ENCODE peak calls at places on chromosome 11, in five cellular contexts. L is lower leg skin, M is tibial artery, K is MCF 10A, N is omental fat pad. E is an unnamed sample.

GRCh38 chr11:2208691-2209369 is 37.2 kb upstream of the TH start:
- DNase-seq in L (peak), M (peak), K (peak), N (no peak), E (no peak)

GRCh38 chr11:27777013-27777412 is 76.8 kb upstream of the BDNF start:
- DNase-seq in L (no peak), M (no peak), K (no peak), N (no peak), E (no peak)

GRCh38 chr11:2380807-2381350 is 3.8 kb downstream of the CD81 start:
- DNase-seq in L (peak), M (peak), K (no peak), N (no peak), E (peak)

GRCh38 chr11:126339866-126340434 is 15.5 kb upstream of the ST3GAL4 start:
- DNase-seq in L (no peak), M (no peak), K (peak), N (no peak), E (no peak)

GRCh38 chr11:114180301-114181055 is 115.7 kb upstream of the NNMT start:
- DNase-seq in L (no peak), M (no peak), K (peak), N (no peak), E (peak)

GRCh38 chr11:61713464-61713863 is 33.3 kb downstream of the DAGLA start:
- DNase-seq in L (no peak), M (no peak), K (no peak), N (no peak), E (no peak)

GRCh38 chr11:19552100-19552499 is 160.5 kb upstream of the NAV2 start:
- DNase-seq in L (no peak), M (no peak), K (no peak), N (no peak), E (no peak)

GRCh38 chr11:60700689-60701508 is 1.5 kb downstream of the MS4A8 start:
- DNase-seq in L (no peak), M (no peak), K (peak), N (no peak), E (peak)

GRCh38 chr11:102733232-102733875 is 8.6 kb upstream of the MMP8 start:
- DNase-seq in L (no peak), M (peak), K (peak), N (peak), E (peak)

GRCh38 chr11:27471067-27471587 is 1.5 kb downstream of the LGR4 start:
- DNase-seq in L (no peak), M (no peak), K (peak), N (no peak), E (peak)

GRCh38 chr11:72787262-72788104 is 6.4 kb downstream of the STARD10 start:
- DNase-seq in L (no peak), M (no peak), K (no peak), N (no peak), E (peak)

GRCh38 chr11:30370164-30370563 is 47.3 kb downstream of the ARL14EP start:
- DNase-seq in L (no peak), M (no peak), K (no peak), N (no peak), E (no peak)

GRCh38 chr11:64759722-64760719 is at the start of gene PYGM:
- DNase-seq in L (no peak), M (peak), K (no peak), N (no peak), E (peak)

GRCh38 chr11:10204021-10204420 is 90.0 kb downstream of the SBF2 start:
- DNase-seq in L (no peak), M (no peak), K (no peak), N (no peak), E (no peak)

GRCh38 chr11:108902027-108902469 is 237.2 kb downstream of the DDX10 start:
- DNase-seq in L (no peak), M (no peak), K (no peak), N (no peak), E (no peak)

GRCh38 chr11:91366816-91367215 is 857.8 kb upstream of the FAT3 start:
- DNase-seq in L (no peak), M (no peak), K (no peak), N (no peak), E (no peak)

GRCh38 chr11:62602141-62603071 is 741 bp upstream of the MTA2 start:
- DNase-seq in L (peak), M (peak), K (no peak), N (no peak), E (no peak)

GRCh38 chr11:59545179-59546020 is 34.1 kb downstream of the OR4D9 start:
- DNase-seq in L (no peak), M (no peak), K (peak), N (no peak), E (peak)

GRCh38 chr11:117058761-117059233 is 39.4 kb downstream of the SIK3 start:
- DNase-seq in L (no peak), M (no peak), K (peak), N (no peak), E (no peak)

GRCh38 chr11:127451852-127452251 is 451.3 kb upstream of the KIRREL3 start:
- DNase-seq in L (no peak), M (no peak), K (no peak), N (no peak), E (no peak)

GRCh38 chr11:86511086-86511551 is 136.4 kb downstream of the CCDC81 start:
- DNase-seq in L (no peak), M (no peak), K (peak), N (no peak), E (peak)

GRCh38 chr11:38711110-38711509 is 2113.1 kb upstream of the RAG2 start:
- DNase-seq in L (no peak), M (no peak), K (no peak), N (no peak), E (no peak)

GRCh38 chr11:72776117-72776843 is 17.6 kb downstream of the STARD10 start:
- DNase-seq in L (no peak), M (no peak), K (no peak), N (no peak), E (no peak)

DNA sequence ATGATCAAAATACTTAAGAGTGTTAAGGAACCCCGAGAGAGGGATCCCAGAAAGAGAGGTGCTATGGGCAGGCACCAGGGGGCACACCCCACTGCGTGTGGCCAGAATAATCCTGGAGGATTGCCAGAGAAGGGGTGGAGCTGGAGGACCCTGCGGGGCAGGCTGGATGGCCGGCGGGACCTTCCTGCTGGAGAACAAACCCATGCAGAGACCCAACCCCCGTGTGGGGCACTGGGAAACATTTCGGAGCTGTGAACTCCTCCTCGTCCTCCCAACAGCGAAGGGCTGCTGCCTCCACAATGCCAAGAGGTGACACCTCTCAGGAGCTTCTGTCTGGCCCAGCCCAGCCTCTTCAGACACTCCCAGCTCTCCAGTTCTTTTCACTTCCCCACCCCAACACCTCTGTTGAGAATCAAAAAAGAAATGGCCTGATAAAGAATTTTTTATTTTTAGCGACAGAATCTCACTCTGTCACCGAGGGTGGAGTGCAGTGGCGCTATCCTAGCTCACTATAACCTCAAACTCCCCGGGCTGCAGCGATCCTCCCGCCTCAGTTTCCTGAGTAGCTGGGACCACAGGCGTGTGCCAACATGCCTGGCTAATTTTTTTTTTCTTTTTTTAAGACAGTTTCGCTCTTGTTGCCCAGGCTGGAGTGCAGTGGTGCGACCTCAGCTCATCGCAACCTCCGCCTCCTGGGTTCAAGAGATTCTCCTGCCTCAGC is 25.6 kb downstream of the RHOD start:
- DNase-seq in L (no peak), M (no peak), K (no peak), N (no peak), E (peak)
- TF ChIP-seq CTCF in L (no peak), M (no peak), K (no peak), N (no peak), E (peak)

GRCh38 chr11:112354364-112354763 is 93.7 kb upstream of the PLET1 start:
- DNase-seq in L (no peak), M (no peak), K (no peak), N (no peak), E (no peak)

GRCh38 chr11:112361396-112361795 is 100.7 kb upstream of the PLET1 start:
- DNase-seq in L (no peak), M (no peak), K (no peak), N (no peak), E (no peak)

GRCh38 chr11:112352907-112353306 is 92.2 kb upstream of the PLET1 start:
- DNase-seq in L (no peak), M (no peak), K (peak), N (no peak), E (peak)

GRCh38 chr11:112357488-112357887 is 96.8 kb upstream of the PLET1 start:
- DNase-seq in L (no peak), M (no peak), K (no peak), N (no peak), E (no peak)

DNA sequence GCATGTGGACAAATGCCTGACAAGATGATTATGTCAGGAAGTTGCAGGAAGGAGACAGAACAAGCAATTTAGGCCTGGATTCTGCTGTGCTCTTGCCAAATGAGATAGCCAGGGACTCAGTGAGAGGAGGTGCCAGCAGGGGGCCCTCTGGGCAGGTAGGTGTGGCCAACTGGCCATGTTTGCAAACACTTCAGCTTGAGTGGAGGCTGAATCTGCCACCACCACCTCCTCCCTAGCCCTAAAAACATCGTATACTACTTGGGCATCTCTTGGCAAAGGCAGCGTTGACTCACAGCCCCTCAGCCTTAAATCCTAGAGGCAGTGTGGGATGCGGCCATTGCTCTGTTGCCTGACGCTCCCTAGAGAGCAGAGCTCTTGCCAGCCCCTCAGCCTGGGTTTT is 95.1 kb upstream of the PLET1 start:
- DNase-seq in L (no peak), M (no peak), K (peak), N (no peak), E (peak)
- TF ChIP-seq CTCF in L (no peak), M (no peak), K (no peak), N (no peak), E (peak)

GRCh38 chr11:5123802-5124521 is 14.2 kb downstream of the OR52A5 start:
- DNase-seq in L (peak), M (peak), K (peak), N (no peak), E (peak)
- TF ChIP-seq CTCF in L (no peak), M (peak), K (peak), N (no peak), E (peak)

DNA sequence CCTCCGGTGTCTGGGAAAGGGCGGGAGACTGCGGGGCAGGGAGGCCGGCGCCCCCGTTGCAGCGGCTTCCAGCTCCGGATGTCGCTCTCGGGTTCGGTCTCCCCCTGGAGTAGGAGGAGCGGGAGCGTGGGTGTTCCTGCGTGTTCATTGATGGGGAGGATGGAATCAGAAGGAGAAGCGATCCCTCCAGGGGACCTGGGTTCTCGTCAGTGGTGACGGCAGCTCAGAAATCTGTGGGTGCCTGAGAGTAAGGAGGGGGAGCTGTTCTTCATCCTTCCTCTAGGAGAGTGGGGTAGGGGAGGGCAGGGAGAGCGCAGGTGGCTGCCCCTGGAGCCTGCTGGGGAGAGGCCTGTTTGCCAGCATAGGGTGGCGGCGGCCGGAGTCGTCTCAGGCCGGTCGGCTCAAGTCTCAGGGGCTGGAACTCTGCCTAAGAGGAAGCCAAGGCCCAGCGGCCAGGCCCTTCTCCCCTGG is 1.1 kb downstream of the UBASH3B start:
- DNase-seq in L (no peak), M (peak), K (no peak), N (no peak), E (peak)
- TF ChIP-seq CTCF in L (no peak), M (no peak), K (no peak), N (no peak), E (no peak)

DNA sequence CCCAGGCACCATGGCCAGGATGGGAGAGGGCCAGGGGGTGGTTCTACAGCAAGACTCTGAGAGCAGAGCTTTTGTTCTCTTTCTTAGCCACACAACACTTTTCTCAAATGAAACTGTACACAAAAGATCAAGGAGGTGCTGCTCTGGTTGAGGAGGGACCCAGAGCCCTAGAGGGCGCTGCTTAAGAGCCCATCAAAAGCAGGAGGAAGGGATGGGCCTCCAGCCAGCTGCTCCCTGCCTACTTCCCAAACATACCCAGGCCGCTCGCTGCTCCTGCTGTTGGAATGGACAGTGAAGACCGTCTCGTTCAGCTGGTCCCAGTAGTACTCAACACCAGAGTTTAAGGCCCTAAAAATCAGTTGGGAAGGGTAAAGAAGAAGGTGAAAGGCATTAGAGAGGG is 18.4 kb upstream of the CHRM4 start:
- DNase-seq in L (no peak), M (no peak), K (no peak), N (no peak), E (no peak)
- TF ChIP-seq CTCF in L (no peak), M (no peak), K (no peak), N (no peak), E (peak)

GRCh38 chr11:44130751-44131150 is 35.3 kb downstream of the EXT2 start:
- DNase-seq in L (no peak), M (no peak), K (no peak), N (no peak), E (no peak)
- TF ChIP-seq CTCF in L (no peak), M (no peak), K (no peak), N (no peak), E (no peak)

E was measured in NB4.